ENCODE peak calls at places on chromosomes 16 and 17, in eight cellular contexts. N, I, G, X, L, T, O and U are unnamed samples.

GRCh38 chr17:82900741-82901140 is 60.9 kb upstream of the ZNF750 start:
- DNase-seq in N (no peak), I (no peak), G (no peak), X (no peak), L (no peak), T (no peak), O (no peak), U (no peak)

GRCh38 chr17:62653831-62654829 is 26.7 kb downstream of the MRC2 start:
- DNase-seq in N (no peak), I (peak), G (peak), X (no peak), L (peak), T (peak), O (peak), U (peak)

GRCh38 chr17:29039764-29040598 is 3.0 kb upstream of the PIPOX start:
- DNase-seq in N (no peak), I (no peak), G (no peak), X (no peak), L (no peak), T (no peak), O (no peak), U (no peak)

GRCh38 chr17:40974366-40974765 is 7.6 kb upstream of the KRT39 start:
- DNase-seq in N (no peak), I (no peak), G (no peak), X (no peak), L (no peak), T (no peak), O (no peak), U (no peak)

GRCh38 chr17:13596241-13596941 is 5.3 kb downstream of the HS3ST3A1 start:
- DNase-seq in N (no peak), I (no peak), G (no peak), X (no peak), L (no peak), T (no peak), O (no peak), U (peak)

GRCh38 chr17:79720705-79721295 is 9.9 kb upstream of the ENPP7 start:
- DNase-seq in N (no peak), I (no peak), G (no peak), X (no peak), L (no peak), T (no peak), O (no peak), U (no peak)

GRCh38 chr17:12391468-12391867 is 274.2 kb upstream of the MYOCD start:
- DNase-seq in N (no peak), I (no peak), G (no peak), X (no peak), L (no peak), T (no peak), O (no peak), U (no peak)

GRCh38 chr16:50282010-50282538 is 15.7 kb downstream of the ADCY7 start:
- DNase-seq in N (no peak), I (no peak), G (peak), X (no peak), L (peak), T (peak), O (peak), U (no peak)

GRCh38 chr17:1490643-1491405 is 1.7 kb downstream of the MYO1C start:
- DNase-seq in N (peak), I (peak), G (peak), X (no peak), L (peak), T (no peak), O (peak), U (peak)

GRCh38 chr16:6682142-6682811 is 650.4 kb upstream of the RBFOX1 start:
- DNase-seq in N (peak), I (no peak), G (no peak), X (peak), L (peak), T (peak), O (peak), U (no peak)

GRCh38 chr17:54085934-54086333 is 263.2 kb downstream of the KIF2B start:
- DNase-seq in N (no peak), I (no peak), G (no peak), X (no peak), L (no peak), T (no peak), O (no peak), U (no peak)

GRCh38 chr17:348012-348411 is 4.6 kb downstream of the RPH3AL start:
- DNase-seq in N (no peak), I (no peak), G (no peak), X (no peak), L (no peak), T (no peak), O (no peak), U (no peak)

GRCh38 chr16:53091508-53092211 is 36.9 kb downstream of the CHD9 start:
- DNase-seq in N (no peak), I (peak), G (peak), X (no peak), L (peak), T (peak), O (peak), U (peak)

GRCh38 chr17:53924530-53925455 is 102.1 kb downstream of the KIF2B start:
- DNase-seq in N (no peak), I (no peak), G (no peak), X (no peak), L (no peak), T (no peak), O (no peak), U (no peak)

GRCh38 chr17:75125984-75126383 is 5.6 kb downstream of the NT5C start:
- DNase-seq in N (no peak), I (no peak), G (no peak), X (no peak), L (no peak), T (no peak), O (no peak), U (no peak)

GRCh38 chr17:9684955-9685621 is 39.8 kb downstream of the USP43 start:
- DNase-seq in N (no peak), I (no peak), G (no peak), X (no peak), L (no peak), T (no peak), O (no peak), U (no peak)

GRCh38 chr17:42399121-42399520 is 10.9 kb upstream of the STAT3 start:
- DNase-seq in N (no peak), I (no peak), G (no peak), X (no peak), L (no peak), T (no peak), O (no peak), U (no peak)

GRCh38 chr17:42402121-42402516 is 13.9 kb upstream of the STAT3 start:
- DNase-seq in N (no peak), I (no peak), G (no peak), X (no peak), L (no peak), T (no peak), O (peak), U (no peak)

GRCh38 chr17:42404326-42405055 is 16.2 kb upstream of the STAT3 start:
- DNase-seq in N (no peak), I (no peak), G (no peak), X (no peak), L (no peak), T (no peak), O (no peak), U (no peak)

GRCh38 chr17:42403150-42403549 is 14.9 kb upstream of the STAT3 start:
- DNase-seq in N (no peak), I (no peak), G (no peak), X (no peak), L (peak), T (no peak), O (peak), U (no peak)

DNA sequence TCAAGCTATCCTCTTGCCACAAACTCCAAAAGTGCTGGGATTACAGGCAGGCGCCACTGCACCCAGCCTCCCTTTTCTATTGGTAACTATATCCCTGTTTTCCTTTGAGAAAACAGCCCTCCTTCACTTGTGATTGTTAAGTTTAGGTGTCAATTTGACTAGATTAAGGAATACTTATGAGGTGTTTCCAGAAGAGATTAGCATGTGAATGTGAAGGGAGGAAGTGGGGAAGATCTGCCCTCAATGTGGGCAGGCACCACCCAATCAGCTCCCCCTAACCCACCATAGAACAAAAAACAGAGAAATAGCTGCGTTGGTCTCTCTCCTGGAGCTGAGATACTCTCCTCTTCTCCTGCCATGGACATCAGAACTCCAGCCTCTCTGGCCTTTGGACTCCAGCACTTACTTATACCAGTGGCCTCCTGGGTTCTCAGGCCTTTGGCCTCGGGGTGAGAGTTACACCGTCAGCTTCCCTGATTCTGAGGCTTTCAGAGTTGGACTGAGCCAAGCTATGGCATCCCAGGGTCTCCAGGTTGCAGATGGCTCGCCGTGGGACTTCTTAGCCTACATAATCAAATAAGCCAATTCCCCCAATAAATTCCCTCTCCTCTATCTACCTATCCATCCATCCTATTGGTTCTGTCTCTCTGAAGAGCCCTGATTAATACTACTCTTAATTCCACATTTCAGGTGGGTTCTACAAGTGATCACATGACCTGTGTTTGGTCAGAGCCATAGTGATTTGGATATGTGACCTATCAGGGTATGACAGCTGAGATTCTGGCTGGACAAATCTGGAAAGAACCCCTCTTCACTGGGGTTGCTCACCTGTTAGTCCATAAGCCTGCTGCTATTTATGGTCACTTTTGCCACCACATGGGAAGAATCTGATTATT is 12.0 kb upstream of the STAT3 start:
- DNase-seq in N (no peak), I (no peak), G (no peak), X (no peak), L (no peak), T (no peak), O (no peak), U (no peak)
- TF ChIP-seq EP300 in N (no peak), I (no peak), G (no peak), X (no peak), L (no peak), T (no peak), O (no peak), U (no peak)

GRCh38 chr17:30913955-30914354 is 7.8 kb upstream of the ADAP2 start:
- DNase-seq in N (no peak), I (no peak), G (no peak), X (no peak), L (no peak), T (no peak), O (no peak), U (no peak)
- TF ChIP-seq CTCF in N (peak), I (no peak), G (no peak), X (no peak), L (no peak), T (no peak), O (no peak), U (no peak)

DNA sequence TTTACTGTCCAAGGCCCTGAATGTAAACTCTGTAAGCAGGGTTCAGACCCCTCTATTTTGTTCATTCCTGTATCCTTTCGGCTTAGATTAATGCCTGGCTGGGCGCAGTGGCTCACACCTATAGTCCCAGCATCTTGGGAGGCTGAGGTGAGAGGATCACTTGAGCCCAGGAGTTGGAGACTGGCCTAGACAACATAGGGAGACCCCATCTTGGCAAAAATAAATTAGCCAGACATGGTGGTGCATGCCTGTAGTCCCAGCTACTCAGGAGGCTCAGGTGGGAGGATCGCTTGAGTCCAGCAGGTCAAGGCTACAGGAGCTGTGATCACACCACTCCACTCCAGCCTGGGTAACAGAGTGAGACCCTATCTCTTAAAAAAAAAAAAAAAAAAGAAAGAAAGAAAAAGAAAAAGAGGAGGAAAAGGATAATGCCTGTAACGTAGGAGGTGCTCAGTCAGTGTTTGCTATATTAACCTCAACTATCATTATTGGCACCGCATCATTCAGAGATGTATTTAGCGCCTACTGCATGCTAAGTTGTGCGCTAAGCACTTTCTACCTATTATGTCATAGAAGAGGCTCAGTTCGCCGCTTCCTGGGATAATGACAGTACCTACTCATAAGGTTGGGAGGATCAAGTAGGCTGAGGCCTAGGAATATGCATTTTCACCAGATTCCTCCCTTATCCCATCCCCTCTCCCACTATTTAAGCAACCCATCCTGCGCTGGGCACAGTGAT is 5.0 kb downstream of the SOCS1 start:
- DNase-seq in N (no peak), I (no peak), G (no peak), X (no peak), L (no peak), T (no peak), O (no peak), U (no peak)
- TF ChIP-seq EP300 in N (no peak), I (no peak), G (no peak), X (no peak), L (no peak), T (no peak), O (no peak), U (no peak)

GRCh38 chr16:58299757-58300349 is 5.0 kb upstream of the PRSS54 start:
- DNase-seq in N (no peak), I (no peak), G (no peak), X (no peak), L (peak), T (no peak), O (peak), U (no peak)
- TF ChIP-seq CTCF in N (peak), I (no peak), G (no peak), X (peak), L (no peak), T (no peak), O (peak), U (no peak)

GRCh38 chr17:27601069-27601974 is 29.7 kb upstream of the LGALS9 start:
- DNase-seq in N (peak), I (peak), G (peak), X (peak), L (peak), T (peak), O (peak), U (peak)

GRCh38 chr17:27600471-27600870 is 30.5 kb upstream of the LGALS9 start:
- DNase-seq in N (no peak), I (no peak), G (no peak), X (no peak), L (no peak), T (no peak), O (no peak), U (no peak)

GRCh38 chr17:27603446-27603820 is 27.6 kb upstream of the LGALS9 start:
- DNase-seq in N (no peak), I (no peak), G (no peak), X (no peak), L (no peak), T (no peak), O (no peak), U (no peak)

GRCh38 chr17:27602721-27603445 is 28.1 kb upstream of the LGALS9 start:
- DNase-seq in N (peak), I (peak), G (peak), X (peak), L (peak), T (peak), O (peak), U (peak)

DNA sequence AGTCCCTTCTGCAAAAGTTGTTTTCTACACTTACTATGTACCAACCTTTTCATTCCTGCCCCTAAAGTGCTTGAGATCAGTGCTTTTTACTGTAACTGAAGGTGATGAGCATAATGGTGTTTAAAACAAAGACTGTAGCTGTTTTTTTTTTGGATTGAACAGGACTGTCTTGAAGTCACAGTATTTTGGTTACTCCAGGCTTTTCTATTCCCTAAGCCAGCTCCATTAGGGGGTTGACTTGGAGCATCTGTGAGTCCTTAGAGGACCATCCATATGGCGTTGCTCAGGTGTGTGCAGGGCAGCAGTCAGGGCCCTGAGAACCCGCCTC is 29.0 kb upstream of the LGALS9 start:
- DNase-seq in N (no peak), I (no peak), G (no peak), X (no peak), L (no peak), T (no peak), O (no peak), U (no peak)
- TF ChIP-seq EP300 in N (no peak), I (no peak), G (no peak), X (no peak), L (no peak), T (no peak), O (no peak), U (no peak)